ENCODE peak calls at places on chromosomes 2 and 18, in seven cellular contexts. One of them, this sample, is unnamed.

GRCh38 chr18:68840554-68841263 is 42.8 kb downstream of the CCDC102B start:
- DNase-seq in iPS DF 19.7: peak
- DNase-seq in AG04450: peak
- DNase-seq in fibroblast of lung: peak
- DNase-seq in germinal center: no peak
- DNase-seq in brain microvascular endothelial cell: peak
- DNase-seq in OCI-LY7: no peak
- DNase-seq in this sample: peak

GRCh38 chr2:36963106-36963505 is 3.2 kb downstream of the STRN start:
- DNase-seq in brain microvascular endothelial cell: no peak
- DNase-seq in iPS DF 19.7: no peak
- DNase-seq in germinal center: no peak
- DNase-seq in OCI-LY7: no peak
- DNase-seq in AG04450: no peak
- DNase-seq in fibroblast of lung: no peak
- DNase-seq in this sample: no peak

GRCh38 chr18:63162271-63163014 is 157.1 kb downstream of the BCL2 start:
- DNase-seq in AG04450: no peak
- DNase-seq in germinal center: peak
- DNase-seq in OCI-LY7: peak
- DNase-seq in fibroblast of lung: peak
- DNase-seq in iPS DF 19.7: no peak
- DNase-seq in brain microvascular endothelial cell: peak
- DNase-seq in this sample: no peak

GRCh38 chr18:21393986-21394385 is 152.0 kb downstream of the GREB1L start:
- DNase-seq in germinal center: no peak
- DNase-seq in OCI-LY7: no peak
- DNase-seq in fibroblast of lung: no peak
- DNase-seq in brain microvascular endothelial cell: no peak
- DNase-seq in iPS DF 19.7: no peak
- DNase-seq in AG04450: no peak
- DNase-seq in this sample: no peak

GRCh38 chr2:46032996-46033395 is 264.2 kb upstream of the EPAS1 start:
- DNase-seq in AG04450: no peak
- DNase-seq in brain microvascular endothelial cell: no peak
- DNase-seq in germinal center: no peak
- DNase-seq in iPS DF 19.7: no peak
- DNase-seq in OCI-LY7: no peak
- DNase-seq in fibroblast of lung: no peak
- DNase-seq in this sample: no peak

GRCh38 chr2:41741951-41742563 is 305.8 kb upstream of the PKDCC start:
- DNase-seq in germinal center: no peak
- DNase-seq in fibroblast of lung: no peak
- DNase-seq in iPS DF 19.7: no peak
- DNase-seq in brain microvascular endothelial cell: no peak
- DNase-seq in AG04450: no peak
- DNase-seq in OCI-LY7: no peak
- DNase-seq in this sample: no peak

GRCh38 chr2:196066794-196067382 is 1.7 kb downstream of the DNAH7 start:
- DNase-seq in brain microvascular endothelial cell: no peak
- DNase-seq in germinal center: peak
- DNase-seq in AG04450: no peak
- DNase-seq in iPS DF 19.7: no peak
- DNase-seq in fibroblast of lung: no peak
- DNase-seq in OCI-LY7: peak
- DNase-seq in this sample: peak

GRCh38 chr18:31064130-31064529 is 21.6 kb upstream of the DSC3 start:
- DNase-seq in germinal center: no peak
- DNase-seq in brain microvascular endothelial cell: no peak
- DNase-seq in fibroblast of lung: peak
- DNase-seq in iPS DF 19.7: no peak
- DNase-seq in OCI-LY7: no peak
- DNase-seq in AG04450: no peak
- DNase-seq in this sample: no peak